ENCODE peak calls at places on chromosomes 1 and 21, in eight cellular contexts. One of them, this sample, is unnamed.

GRCh38 chr1:201268604-201269151 is 14.6 kb upstream of the PKP1 start:
- DNase-seq in spleen: peak; percentile 62
- DNase-seq in activated T-helper 1 cell treated with Interleukin-2 at 50 U/mL for 16 hours: no peak
- DNase-seq in AG04450: peak; percentile 48
- DNase-seq in natural killer cell: no peak
- DNase-seq in NCI-H1694: peak; percentile 88
- DNase-seq in stimulated activated CD4-positive, alpha-beta T cell treated with anti-CD3 and anti-CD28 coated beads, Interleukin-2, amount 100 ng/mL, for 24 hours: no peak
- DNase-seq in HFF-Myc: peak; percentile 44
- DNase-seq in this sample: peak; percentile 24

GRCh38 chr1:46188295-46189030 is 9.8 kb downstream of the POMGNT1 start:
- DNase-seq in spleen: no peak
- DNase-seq in natural killer cell: no peak
- DNase-seq in activated T-helper 1 cell treated with Interleukin-2 at 50 U/mL for 16 hours: no peak
- DNase-seq in NCI-H1694: no peak
- DNase-seq in stimulated activated CD4-positive, alpha-beta T cell treated with anti-CD3 and anti-CD28 coated beads, Interleukin-2, amount 100 ng/mL, for 24 hours: no peak
- DNase-seq in AG04450: no peak
- DNase-seq in HFF-Myc: no peak
- DNase-seq in this sample: no peak

GRCh38 chr1:162145280-162145965 is 75.9 kb downstream of the NOS1AP start:
- DNase-seq in AG04450: no peak
- DNase-seq in stimulated activated CD4-positive, alpha-beta T cell treated with anti-CD3 and anti-CD28 coated beads, Interleukin-2, amount 100 ng/mL, for 24 hours: no peak
- DNase-seq in activated T-helper 1 cell treated with Interleukin-2 at 50 U/mL for 16 hours: no peak
- DNase-seq in HFF-Myc: no peak
- DNase-seq in spleen: no peak
- DNase-seq in NCI-H1694: no peak
- DNase-seq in natural killer cell: no peak
- DNase-seq in this sample: peak; percentile 68

GRCh38 chr1:11738783-11739182 is 2.8 kb downstream of the AGTRAP start:
- DNase-seq in AG04450: no peak
- DNase-seq in stimulated activated CD4-positive, alpha-beta T cell treated with anti-CD3 and anti-CD28 coated beads, Interleukin-2, amount 100 ng/mL, for 24 hours: no peak
- DNase-seq in NCI-H1694: no peak
- DNase-seq in spleen: peak; percentile 73
- DNase-seq in HFF-Myc: no peak
- DNase-seq in natural killer cell: no peak
- DNase-seq in activated T-helper 1 cell treated with Interleukin-2 at 50 U/mL for 16 hours: no peak
- DNase-seq in this sample: no peak

GRCh38 chr1:227939791-227940771 is 7.7 kb downstream of the WNT9A start:
- DNase-seq in natural killer cell: peak; percentile 10
- DNase-seq in spleen: peak; percentile 69
- DNase-seq in stimulated activated CD4-positive, alpha-beta T cell treated with anti-CD3 and anti-CD28 coated beads, Interleukin-2, amount 100 ng/mL, for 24 hours: no peak
- DNase-seq in activated T-helper 1 cell treated with Interleukin-2 at 50 U/mL for 16 hours: no peak
- DNase-seq in HFF-Myc: no peak
- DNase-seq in AG04450: no peak
- DNase-seq in NCI-H1694: no peak
- DNase-seq in this sample: no peak

GRCh38 chr1:162541619-162542141 is 19.8 kb upstream of the UAP1 start:
- DNase-seq in AG04450: peak; percentile 87
- DNase-seq in HFF-Myc: peak; percentile 78
- DNase-seq in NCI-H1694: no peak
- DNase-seq in spleen: no peak
- DNase-seq in stimulated activated CD4-positive, alpha-beta T cell treated with anti-CD3 and anti-CD28 coated beads, Interleukin-2, amount 100 ng/mL, for 24 hours: no peak
- DNase-seq in activated T-helper 1 cell treated with Interleukin-2 at 50 U/mL for 16 hours: no peak
- DNase-seq in natural killer cell: no peak
- DNase-seq in this sample: no peak

GRCh38 chr1:28301368-28302174 is 27.3 kb upstream of the MED18 start:
- DNase-seq in natural killer cell: no peak
- DNase-seq in AG04450: no peak
- DNase-seq in NCI-H1694: no peak
- DNase-seq in HFF-Myc: no peak
- DNase-seq in activated T-helper 1 cell treated with Interleukin-2 at 50 U/mL for 16 hours: no peak
- DNase-seq in stimulated activated CD4-positive, alpha-beta T cell treated with anti-CD3 and anti-CD28 coated beads, Interleukin-2, amount 100 ng/mL, for 24 hours: no peak
- DNase-seq in spleen: no peak
- DNase-seq in this sample: no peak

GRCh38 chr1:115874929-115875328 is 34.0 kb upstream of the NHLH2 start:
- DNase-seq in activated T-helper 1 cell treated with Interleukin-2 at 50 U/mL for 16 hours: no peak
- DNase-seq in AG04450: no peak
- DNase-seq in stimulated activated CD4-positive, alpha-beta T cell treated with anti-CD3 and anti-CD28 coated beads, Interleukin-2, amount 100 ng/mL, for 24 hours: no peak
- DNase-seq in HFF-Myc: peak; percentile 3
- DNase-seq in natural killer cell: no peak
- DNase-seq in spleen: no peak
- DNase-seq in NCI-H1694: no peak
- DNase-seq in this sample: no peak

GRCh38 chr21:38622827-38623209 is 124.5 kb upstream of the ERG start:
- DNase-seq in stimulated activated CD4-positive, alpha-beta T cell treated with anti-CD3 and anti-CD28 coated beads, Interleukin-2, amount 100 ng/mL, for 24 hours: no peak
- DNase-seq in NCI-H1694: no peak
- DNase-seq in natural killer cell: no peak
- DNase-seq in spleen: no peak
- DNase-seq in HFF-Myc: no peak
- DNase-seq in AG04450: no peak
- DNase-seq in activated T-helper 1 cell treated with Interleukin-2 at 50 U/mL for 16 hours: no peak
- DNase-seq in this sample: no peak

This sample was measured in G401.